ENCODE peak calls at places on chromosomes 6 and 20, in eight cellular contexts. B is A172; N is mucosa of descending colon; M is IMR-90; T is CD8-positive, alpha-beta memory T cell; X is AG10803; E is GM12891; R is HFFc6. I is an unnamed sample.

GRCh38 chr6:152463183-152463582 is 174.0 kb downstream of the SYNE1 start:
- DNase-seq in M (peak; percentile 5), B (peak; percentile 27), E (no peak), X (no peak), R (no peak), T (no peak), N (no peak), I (peak; percentile 10)

GRCh38 chr20:373171-373890 is 7.2 kb upstream of the TRIB3 start:
- DNase-seq in E (no peak), M (peak; percentile 92), N (no peak), B (peak; percentile 90), R (peak; percentile 68), T (no peak), X (peak; percentile 72), I (peak; percentile 89)

GRCh38 chr6:110656492-110656891 is 158.8 kb downstream of the CDK19 start:
- DNase-seq in T (no peak), E (no peak), R (no peak), N (peak; percentile 57), X (no peak), M (no peak), B (no peak), I (no peak)

GRCh38 chr6:79630883-79631799 is at the start of gene SH3BGRL2:
- DNase-seq in E (peak; percentile 46), N (peak; percentile 97), B (peak; percentile 52), T (peak; percentile 8), R (no peak), M (peak; percentile 59), X (peak; percentile 21), I (peak; percentile 78)

GRCh38 chr20:34558320-34559202 is at the start of gene MAP1LC3A:
- DNase-seq in B (peak; percentile 89), R (peak; percentile 86), X (peak; percentile 94), M (peak; percentile 95), N (peak; percentile 92), E (peak; percentile 94), T (peak; percentile 92), I (no peak)

GRCh38 chr6:75379536-75379935 is 94.9 kb upstream of the TMEM30A start:
- DNase-seq in M (no peak), R (no peak), T (no peak), E (no peak), X (no peak), N (no peak), B (no peak), I (no peak)

GRCh38 chr20:10369723-10370090 is 64.3 kb downstream of the MKKS start:
- DNase-seq in X (no peak), T (no peak), B (no peak), M (peak; percentile 37), E (no peak), R (no peak), N (peak; percentile 40), I (peak; percentile 75)

GRCh38 chr20:39954585-39954984 is 734.5 kb downstream of the MAFB start:
- DNase-seq in M (no peak), X (peak; percentile 54), E (no peak), T (no peak), N (no peak), B (no peak), R (no peak), I (no peak)

GRCh38 chr6:104633125-104633524 is 226.6 kb downstream of the HACE1 start:
- DNase-seq in X (peak; percentile 31), N (no peak), E (no peak), T (no peak), M (no peak), B (peak; percentile 38), R (no peak), I (peak; percentile 66)

GRCh38 chr6:160398674-160399271 is 50.6 kb downstream of the SLC22A3 start:
- DNase-seq in X (no peak), M (no peak), N (no peak), T (no peak), E (peak; percentile 11), B (no peak), R (no peak), I (no peak)

GRCh38 chr6:106116125-106116524 is 30.0 kb downstream of the PRDM1 start:
- DNase-seq in X (peak; percentile 73), M (peak; percentile 13), T (no peak), B (no peak), E (no peak), N (no peak), R (no peak), I (no peak)

GRCh38 chr6:31165986-31166385 is 4.5 kb downstream of the POU5F1 start:
- DNase-seq in R (no peak), E (no peak), M (no peak), N (no peak), B (no peak), X (no peak), T (no peak), I (no peak)

GRCh38 chr6:101534386-101534785 is 140.9 kb downstream of the GRIK2 start:
- DNase-seq in E (no peak), T (no peak), B (no peak), M (peak; percentile 48), N (no peak), X (peak; percentile 46), R (peak; percentile 81), I (peak; percentile 10)

GRCh38 chr20:17661121-17661744 is 20.8 kb downstream of the RRBP1 start:
- DNase-seq in R (no peak), X (peak; percentile 92), E (no peak), T (no peak), N (peak; percentile 45), M (no peak), B (no peak), I (no peak)

GRCh38 chr6:50637267-50637666 is 76.1 kb upstream of the TFAP2D start:
- DNase-seq in R (no peak), T (no peak), X (no peak), E (no peak), M (no peak), B (no peak), N (no peak), I (no peak)

GRCh38 chr6:109816452-109817374 is 125.6 kb downstream of the FIG4 start:
- DNase-seq in M (no peak), T (no peak), N (peak; percentile 13), E (no peak), X (no peak), R (no peak), B (no peak), I (no peak)

GRCh38 chr6:122872311-122872710 is 83.3 kb downstream of the SMPDL3A start:
- DNase-seq in M (no peak), T (no peak), N (no peak), X (no peak), E (no peak), R (no peak), B (no peak), I (no peak)

GRCh38 chr20:61761453-61762207 is 304.1 kb downstream of the TAF4 start:
- DNase-seq in R (no peak), M (no peak), B (no peak), N (no peak), X (no peak), T (no peak), E (no peak), I (no peak)

GRCh38 chr6:131258010-131258652 is 122.9 kb downstream of the AKAP7 start:
- DNase-seq in E (no peak), R (no peak), T (no peak), X (no peak), B (no peak), M (no peak), N (no peak), I (no peak)

GRCh38 chr6:11785953-11786579 is 7.5 kb upstream of the ADTRP start:
- DNase-seq in X (no peak), T (no peak), M (no peak), B (no peak), R (no peak), N (peak; percentile 83), E (peak; percentile 38), I (no peak)

GRCh38 chr6:156865019-156865629 is 87.9 kb downstream of the ARID1B start:
- DNase-seq in T (no peak), R (no peak), M (peak; percentile 49), X (peak; percentile 53), B (no peak), N (no peak), E (no peak), I (no peak)

GRCh38 chr6:38933426-38933825 is 115.2 kb upstream of the GLP1R start:
- DNase-seq in X (peak; percentile 2), M (peak; percentile 4), N (peak; percentile 28), E (no peak), T (no peak), B (peak; percentile 8), R (peak; percentile 25), I (peak; percentile 32)

GRCh38 chr6:133983099-133983939 is 30.3 kb downstream of the TBPL1 start:
- DNase-seq in R (no peak), M (peak; percentile 53), N (no peak), T (peak; percentile 38), B (peak; percentile 86), X (peak; percentile 31), E (no peak), I (peak; percentile 86)

GRCh38 chr6:132190097-132190814 is 211.0 kb downstream of the MOXD1 start:
- DNase-seq in B (peak; percentile 73), T (no peak), E (no peak), N (no peak), R (peak; percentile 62), X (peak; percentile 35), M (peak; percentile 75), I (peak; percentile 63)

GRCh38 chr6:104421650-104422049 is 438.1 kb downstream of the HACE1 start:
- DNase-seq in X (no peak), B (no peak), M (no peak), R (no peak), T (no peak), E (no peak), N (peak; percentile 2), I (no peak)

GRCh38 chr6:3625161-3625979 is 126.1 kb downstream of the PXDC1 start:
- DNase-seq in X (no peak), T (no peak), M (no peak), B (no peak), R (no peak), N (no peak), E (no peak), I (no peak)

GRCh38 chr6:57198926-57199636 is 23.0 kb downstream of the RAB23 start:
- DNase-seq in R (no peak), X (no peak), E (no peak), N (peak; percentile 71), B (no peak), M (peak; percentile 47), T (no peak), I (no peak)

GRCh38 chr6:30557683-30557981 is 537 bp downstream of the PRR3 start:
- DNase-seq in N (no peak), B (no peak), E (no peak), X (no peak), R (no peak), T (no peak), M (no peak), I (no peak)

GRCh38 chr6:151089916-151090443 is 149.8 kb upstream of the AKAP12 start:
- DNase-seq in X (no peak), N (no peak), T (no peak), E (no peak), M (no peak), B (no peak), R (no peak), I (no peak)

GRCh38 chr6:170371588-170371987 is 65.0 kb downstream of the FAM120B start:
- DNase-seq in R (no peak), B (no peak), E (no peak), N (peak; percentile 25), T (no peak), M (peak; percentile 5), X (no peak), I (no peak)

GRCh38 chr6:166438211-166438861 is 55.6 kb upstream of the MPC1 start:
- DNase-seq in X (peak; percentile 77), M (no peak), B (no peak), N (no peak), T (no peak), E (no peak), R (no peak), I (no peak)

GRCh38 chr20:10374036-10374435 is 60.0 kb downstream of the MKKS start:
- DNase-seq in R (no peak), B (no peak), N (no peak), X (no peak), T (no peak), E (no peak), M (no peak), I (no peak)

GRCh38 chr20:58420798-58421496 is 31.9 kb downstream of the VAPB start:
- DNase-seq in T (no peak), N (no peak), R (peak; percentile 77), M (peak; percentile 86), B (peak; percentile 76), E (no peak), X (peak; percentile 62), I (peak; percentile 74)

GRCh38 chr20:41654292-41654691 is 36.1 kb upstream of the CHD6 start:
- DNase-seq in N (no peak), B (no peak), M (no peak), R (no peak), T (no peak), E (no peak), X (no peak), I (no peak)